ENCODE peak calls at places on chromosomes 4 and X, in four cellular contexts. Z is MM.1S, A is Peyer's patch, F is cardiac muscle cell. C is an unnamed sample.

GRCh38 chrX:1475881-1476280 is 23.2 kb upstream of the ASMTL start:
- DNase-seq in Z (no peak), A (no peak), F (no peak), C (peak; percentile 20)

GRCh38 chr4:68592673-68593072 is 16.6 kb upstream of the UGT2B17 start:
- DNase-seq in Z (no peak), A (no peak), F (no peak), C (no peak)

GRCh38 chrX:54786972-54787371 is 11.1 kb downstream of the ITIH6 start:
- DNase-seq in Z (peak; percentile 20), A (no peak), F (no peak), C (no peak)

GRCh38 chr4:106062452-106062875 is 167.2 kb downstream of the NPNT start:
- DNase-seq in Z (no peak), A (no peak), F (peak; percentile 82), C (no peak)

GRCh38 chrX:123731258-123731986 is 1.4 kb downstream of the THOC2 start:
- DNase-seq in Z (no peak), A (no peak), F (peak; percentile 54), C (no peak)

GRCh38 chr4:2799971-2800690 is 7.2 kb downstream of the SH3BP2 start:
- DNase-seq in Z (no peak), A (no peak), F (no peak), C (peak; percentile 64)

GRCh38 chr4:73608677-73609594 is 11.3 kb downstream of the RASSF6 start:
- DNase-seq in Z (no peak), A (no peak), F (no peak), C (no peak)

GRCh38 chr4:186272699-186273370 is 6.8 kb downstream of the F11 start:
- DNase-seq in Z (no peak), A (no peak), F (peak; percentile 1), C (no peak)

GRCh38 chr4:24244663-24245519 is 339.5 kb downstream of the DHX15 start:
- DNase-seq in Z (no peak), A (no peak), F (peak; percentile 24), C (no peak)

GRCh38 chr4:14880805-14881204 is 121.5 kb upstream of the CPEB2 start:
- DNase-seq in Z (no peak), A (no peak), F (no peak), C (no peak)

GRCh38 chr4:91113130-91113706 is 986.0 kb downstream of the CCSER1 start:
- DNase-seq in Z (peak; percentile 20), A (no peak), F (peak; percentile 61), C (no peak)

DNA sequence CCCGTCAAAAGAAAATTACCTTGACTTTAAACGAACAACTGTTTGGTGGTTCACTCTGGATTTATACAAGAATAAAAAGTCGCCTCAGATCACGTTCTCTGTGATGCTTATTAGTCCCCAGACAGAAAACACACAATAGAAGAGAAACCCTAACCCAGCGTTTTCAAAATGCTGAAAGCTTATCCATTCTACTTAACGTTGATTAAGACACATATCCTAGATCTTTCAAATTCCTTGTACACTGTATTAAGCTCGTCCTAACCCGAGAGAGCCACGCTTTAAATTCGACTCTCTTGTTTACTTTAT is 786 bp upstream of the PITX2 start:
- DNase-seq in Z (no peak), A (no peak), F (no peak), C (no peak)
- H3K4me3 ChIP-seq in Z (no peak overlapping the region), A (no peak overlapping the region), F (no peak overlapping the region), C (no peak overlapping the region)

DNA sequence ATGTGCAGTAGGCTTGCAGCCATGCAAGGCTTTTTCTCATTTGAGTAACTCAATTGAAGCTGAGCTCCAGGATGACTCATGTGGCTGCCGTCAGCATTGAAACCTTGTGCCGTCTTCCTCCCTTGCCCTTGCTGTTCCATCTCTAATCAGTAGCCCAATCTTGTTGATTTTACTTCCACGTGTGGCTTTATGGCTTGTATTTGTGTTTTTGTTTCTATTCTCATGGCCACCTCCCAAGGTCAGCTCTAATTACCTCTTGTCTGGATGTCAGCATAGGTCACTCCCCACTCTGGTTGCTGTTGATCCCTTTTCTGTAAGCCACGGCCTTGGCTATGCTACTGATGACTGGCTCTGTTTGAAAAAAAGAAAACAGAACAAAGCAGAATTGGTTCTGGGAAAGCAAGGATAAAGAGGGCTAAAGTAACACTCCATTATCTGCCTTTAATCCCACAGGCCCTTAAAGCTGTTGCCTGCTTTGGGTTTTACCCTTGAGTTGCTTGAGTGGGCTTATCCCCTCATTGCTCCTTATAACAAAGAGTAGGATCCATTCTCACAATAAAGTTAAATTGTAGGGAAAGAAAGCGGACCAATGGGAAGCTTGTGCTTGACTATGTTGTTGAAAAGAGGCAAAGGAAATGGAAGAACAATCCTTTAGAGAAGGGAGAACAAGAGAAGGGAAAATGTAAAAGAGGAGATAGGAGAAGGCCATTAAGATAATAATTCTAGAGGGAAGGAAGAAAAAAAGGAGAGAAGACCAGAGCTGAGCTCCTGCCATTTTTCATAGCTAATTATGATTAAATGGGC is 173.9 kb upstream of the PGRMC2 start:
- DNase-seq in Z (no peak), A (no peak), F (peak; percentile 82), C (no peak)
- H3K27ac ChIP-seq in Z (no peak overlapping the region), A (no peak overlapping the region), F (no peak overlapping the region), C (no peak overlapping the region)

GRCh38 chrX:74321191-74321590 is 17.2 kb downstream of the ZCCHC13 start:
- DNase-seq in Z (no peak), A (no peak), F (no peak), C (no peak)

GRCh38 chrX:74325130-74326059 is 21.4 kb downstream of the ZCCHC13 start:
- DNase-seq in Z (no peak), A (no peak), F (no peak), C (no peak)
- TF ChIP-seq CTCF in Z (no peak), A (no peak), F (no peak), C (no peak)

GRCh38 chrX:53440631-53441517 is 6.7 kb upstream of the HSD17B10 start:
- DNase-seq in Z (no peak), A (peak; percentile 27), F (peak; percentile 55), C (peak; percentile 69)
- H3K4me3 ChIP-seq in Z (peak overlapping the region; percentile 63), A (peak overlapping the region; percentile 55), F (no peak overlapping the region), C (peak overlapping the region; percentile 52)

DNA sequence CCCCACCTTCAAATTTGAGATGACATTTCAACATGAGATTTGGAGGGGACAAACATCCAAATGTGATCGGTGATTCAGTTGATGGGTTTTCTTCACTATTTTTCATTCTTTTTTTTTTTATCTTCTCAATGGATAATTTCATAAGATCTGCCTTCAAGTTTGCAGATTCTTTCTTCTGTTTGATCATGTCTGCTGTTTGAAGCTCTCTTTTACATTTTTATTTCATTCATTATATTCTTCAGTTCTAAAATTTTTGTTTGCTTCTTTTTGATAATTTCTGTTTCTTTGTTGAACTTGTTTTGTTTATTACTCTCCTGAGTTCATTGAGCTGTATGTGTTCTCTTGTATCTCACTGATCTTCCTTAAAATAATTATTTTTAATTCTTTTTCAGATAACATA is 14.8 kb downstream of the APOOL start:
- DNase-seq in Z (no peak), A (no peak), F (no peak), C (no peak)
- H3K27ac ChIP-seq in Z (no peak overlapping the region), A (no peak overlapping the region), F (no peak overlapping the region), C (no peak overlapping the region)

GRCh38 chr4:108902769-108903168 is 139.9 kb upstream of the ETNPPL start:
- DNase-seq in Z (peak; percentile 24), A (no peak), F (no peak), C (no peak)

GRCh38 chr4:108903464-108904221 is 140.8 kb upstream of the ETNPPL start:
- DNase-seq in Z (no peak), A (no peak), F (no peak), C (no peak)

GRCh38 chr4:108901271-108901670 is 138.4 kb upstream of the ETNPPL start:
- DNase-seq in Z (no peak), A (no peak), F (no peak), C (no peak)

GRCh38 chr4:108906866-108907367 is 144.1 kb upstream of the ETNPPL start:
- DNase-seq in Z (no peak), A (no peak), F (no peak), C (no peak)

DNA sequence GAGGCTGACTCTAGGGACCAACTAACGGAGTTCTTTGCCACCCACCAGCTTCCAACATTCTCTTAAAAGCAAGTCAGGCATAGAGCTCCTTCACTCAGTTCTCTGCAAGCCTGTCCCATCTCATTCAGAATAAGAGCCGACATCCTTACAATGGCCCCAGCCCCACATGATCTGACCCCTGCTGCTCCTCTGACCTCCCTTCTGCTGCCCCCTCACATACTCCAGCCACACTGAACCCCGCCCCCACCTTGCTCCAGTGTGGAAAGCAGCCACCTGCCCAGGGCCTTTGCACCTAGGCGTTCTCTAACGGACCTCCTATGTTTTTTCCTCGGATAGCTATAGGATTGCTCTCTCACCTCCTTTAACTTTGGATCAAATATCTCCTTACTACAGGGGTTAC is 143.2 kb upstream of the ETNPPL start:
- DNase-seq in Z (no peak), A (no peak), F (no peak), C (no peak)
- TF ChIP-seq CTCF in Z (no peak), A (no peak), F (no peak), C (no peak)